ENCODE peak calls at places on chromosomes 2 and 18, in seven cellular contexts. One of them, this sample, is unnamed.
A peak's percentile ranks its signal among the peaks of the same experiment; 100 is the strongest.

GRCh38 chr2:239167011-239167673 is 233.7 kb downstream of the HDAC4 start:
- DNase-seq in activated B cell treated with CpG ODN at 0.5 μM for 24 hours: no peak
- DNase-seq in cardiac muscle cell: no peak
- DNase-seq in A549: no peak
- DNase-seq in progenitor cell of endocrine pancreas: no peak
- DNase-seq in GM12865: no peak
- DNase-seq in HCT116: no peak
- DNase-seq in this sample: no peak

GRCh38 chr18:32438173-32438572 is 32.5 kb downstream of the GAREM1 start:
- DNase-seq in activated B cell treated with CpG ODN at 0.5 μM for 24 hours: no peak
- DNase-seq in cardiac muscle cell: no peak
- DNase-seq in A549: no peak
- DNase-seq in progenitor cell of endocrine pancreas: no peak
- DNase-seq in GM12865: no peak
- DNase-seq in HCT116: no peak
- DNase-seq in this sample: no peak

GRCh38 chr18:71529708-71530303 is 1014.3 kb downstream of the CBLN2 start:
- DNase-seq in activated B cell treated with CpG ODN at 0.5 μM for 24 hours: no peak
- DNase-seq in cardiac muscle cell: peak; percentile 22
- DNase-seq in A549: no peak
- DNase-seq in progenitor cell of endocrine pancreas: no peak
- DNase-seq in GM12865: no peak
- DNase-seq in HCT116: no peak
- DNase-seq in this sample: no peak

GRCh38 chr2:190334479-190335224 is 8.7 kb upstream of the INPP1 start:
- DNase-seq in activated B cell treated with CpG ODN at 0.5 μM for 24 hours: no peak
- DNase-seq in cardiac muscle cell: peak; percentile 50
- DNase-seq in A549: peak; percentile 56
- DNase-seq in progenitor cell of endocrine pancreas: no peak
- DNase-seq in GM12865: no peak
- DNase-seq in HCT116: no peak
- DNase-seq in this sample: no peak

GRCh38 chr18:46028536-46028891 is 43.5 kb downstream of the PSTPIP2 start:
- DNase-seq in activated B cell treated with CpG ODN at 0.5 μM for 24 hours: no peak
- DNase-seq in cardiac muscle cell: no peak
- DNase-seq in A549: no peak
- DNase-seq in progenitor cell of endocrine pancreas: no peak
- DNase-seq in GM12865: no peak
- DNase-seq in HCT116: no peak
- DNase-seq in this sample: no peak

GRCh38 chr18:75625966-75626365 is 198.5 kb upstream of the SMIM21 start:
- DNase-seq in activated B cell treated with CpG ODN at 0.5 μM for 24 hours: no peak
- DNase-seq in cardiac muscle cell: no peak
- DNase-seq in A549: no peak
- DNase-seq in progenitor cell of endocrine pancreas: no peak
- DNase-seq in GM12865: no peak
- DNase-seq in HCT116: no peak
- DNase-seq in this sample: no peak

GRCh38 chr2:62149708-62150107 is 46.2 kb upstream of the B3GNT2 start:
- DNase-seq in activated B cell treated with CpG ODN at 0.5 μM for 24 hours: no peak
- DNase-seq in cardiac muscle cell: peak; percentile 95
- DNase-seq in A549: peak; percentile 6
- DNase-seq in progenitor cell of endocrine pancreas: no peak
- DNase-seq in GM12865: peak; percentile 23
- DNase-seq in HCT116: no peak
- DNase-seq in this sample: no peak

GRCh38 chr2:31037058-31037457 is 101.2 kb downstream of the GALNT14 start:
- DNase-seq in activated B cell treated with CpG ODN at 0.5 μM for 24 hours: no peak
- DNase-seq in cardiac muscle cell: no peak
- DNase-seq in A549: no peak
- DNase-seq in progenitor cell of endocrine pancreas: no peak
- DNase-seq in GM12865: no peak
- DNase-seq in HCT116: no peak
- DNase-seq in this sample: no peak

GRCh38 chr2:40584432-40584831 is 132.5 kb upstream of the SLC8A1 start:
- DNase-seq in activated B cell treated with CpG ODN at 0.5 μM for 24 hours: no peak
- DNase-seq in cardiac muscle cell: no peak
- DNase-seq in A549: no peak
- DNase-seq in progenitor cell of endocrine pancreas: no peak
- DNase-seq in GM12865: no peak
- DNase-seq in HCT116: no peak
- DNase-seq in this sample: no peak

GRCh38 chr18:30889582-30890301 is 152.8 kb downstream of the DSC3 start:
- DNase-seq in activated B cell treated with CpG ODN at 0.5 μM for 24 hours: no peak
- DNase-seq in cardiac muscle cell: peak; percentile 10
- DNase-seq in A549: no peak
- DNase-seq in progenitor cell of endocrine pancreas: no peak
- DNase-seq in GM12865: peak; percentile 1
- DNase-seq in HCT116: peak; percentile 23
- DNase-seq in this sample: no peak

GRCh38 chr18:74468547-74469014 is 11.5 kb upstream of the DIPK1C start:
- DNase-seq in activated B cell treated with CpG ODN at 0.5 μM for 24 hours: no peak
- DNase-seq in cardiac muscle cell: peak; percentile 82
- DNase-seq in A549: no peak
- DNase-seq in progenitor cell of endocrine pancreas: no peak
- DNase-seq in GM12865: no peak
- DNase-seq in HCT116: no peak
- DNase-seq in this sample: no peak

GRCh38 chr2:56448403-56448998 is 264.7 kb downstream of the CCDC85A start:
- DNase-seq in activated B cell treated with CpG ODN at 0.5 μM for 24 hours: no peak
- DNase-seq in cardiac muscle cell: no peak
- DNase-seq in A549: peak; percentile 5
- DNase-seq in progenitor cell of endocrine pancreas: no peak
- DNase-seq in GM12865: no peak
- DNase-seq in HCT116: no peak
- DNase-seq in this sample: no peak

GRCh38 chr2:55954306-55955035 is 30.9 kb upstream of the EFEMP1 start:
- DNase-seq in activated B cell treated with CpG ODN at 0.5 μM for 24 hours: no peak
- DNase-seq in cardiac muscle cell: peak; percentile 88
- DNase-seq in A549: no peak
- DNase-seq in progenitor cell of endocrine pancreas: no peak
- DNase-seq in GM12865: no peak
- DNase-seq in HCT116: no peak
- DNase-seq in this sample: no peak

GRCh38 chr2:105486762-105487141 is 87.9 kb upstream of the FHL2 start:
- DNase-seq in activated B cell treated with CpG ODN at 0.5 μM for 24 hours: no peak
- DNase-seq in cardiac muscle cell: no peak
- DNase-seq in A549: no peak
- DNase-seq in progenitor cell of endocrine pancreas: no peak
- DNase-seq in GM12865: no peak
- DNase-seq in HCT116: no peak
- DNase-seq in this sample: no peak

GRCh38 chr2:161745866-161746614 is 121.8 kb downstream of the SLC4A10 start:
- DNase-seq in activated B cell treated with CpG ODN at 0.5 μM for 24 hours: no peak
- DNase-seq in cardiac muscle cell: no peak
- DNase-seq in A549: no peak
- DNase-seq in progenitor cell of endocrine pancreas: no peak
- DNase-seq in GM12865: no peak
- DNase-seq in HCT116: no peak
- DNase-seq in this sample: no peak

GRCh38 chr2:168355110-168355509 is 101.0 kb upstream of the CERS6 start:
- DNase-seq in activated B cell treated with CpG ODN at 0.5 μM for 24 hours: no peak
- DNase-seq in cardiac muscle cell: no peak
- DNase-seq in A549: no peak
- DNase-seq in progenitor cell of endocrine pancreas: no peak
- DNase-seq in GM12865: no peak
- DNase-seq in HCT116: no peak
- DNase-seq in this sample: no peak

GRCh38 chr2:88144914-88145497 is 17.1 kb upstream of the FABP1 start:
- DNase-seq in activated B cell treated with CpG ODN at 0.5 μM for 24 hours: no peak
- DNase-seq in cardiac muscle cell: no peak
- DNase-seq in A549: no peak
- DNase-seq in progenitor cell of endocrine pancreas: no peak
- DNase-seq in GM12865: no peak
- DNase-seq in HCT116: no peak
- DNase-seq in this sample: no peak

GRCh38 chr2:196086517-196087368 is 18.1 kb upstream of the DNAH7 start:
- DNase-seq in activated B cell treated with CpG ODN at 0.5 μM for 24 hours: no peak
- DNase-seq in cardiac muscle cell: no peak
- DNase-seq in A549: no peak
- DNase-seq in progenitor cell of endocrine pancreas: no peak
- DNase-seq in GM12865: peak; percentile 26
- DNase-seq in HCT116: no peak
- DNase-seq in this sample: no peak

GRCh38 chr2:176139170-176139611 is 9.7 kb downstream of the HOXD8 start:
- DNase-seq in activated B cell treated with CpG ODN at 0.5 μM for 24 hours: no peak
- DNase-seq in cardiac muscle cell: no peak
- DNase-seq in A549: no peak
- DNase-seq in progenitor cell of endocrine pancreas: no peak
- DNase-seq in GM12865: no peak
- DNase-seq in HCT116: no peak
- DNase-seq in this sample: no peak

DNA sequence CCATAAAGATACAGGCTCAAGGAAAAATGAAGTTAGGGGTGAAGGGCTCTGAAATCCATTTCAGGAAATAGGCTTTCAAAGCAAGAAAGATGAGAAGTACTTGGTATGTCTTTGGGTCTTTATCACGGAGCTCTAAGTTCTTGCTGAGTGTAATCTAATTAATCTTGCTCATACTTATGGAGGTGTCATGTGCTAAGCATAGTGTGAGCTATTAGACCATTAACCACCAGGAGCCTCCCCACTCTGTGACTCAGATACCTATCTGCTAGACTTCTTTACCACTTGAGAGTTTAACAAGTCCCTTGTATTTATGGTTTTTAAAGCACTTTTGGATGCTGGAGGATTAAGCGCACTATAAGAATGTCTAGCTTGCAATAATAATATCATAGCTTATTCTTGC is 678.7 kb downstream of the EPHA4 start:
- DNase-seq in activated B cell treated with CpG ODN at 0.5 μM for 24 hours: no peak
- DNase-seq in cardiac muscle cell: no peak
- DNase-seq in A549: no peak
- DNase-seq in progenitor cell of endocrine pancreas: no peak
- DNase-seq in GM12865: no peak
- DNase-seq in HCT116: no peak
- DNase-seq in this sample: no peak
- TF ChIP-seq CTCF in activated B cell treated with CpG ODN at 0.5 μM for 24 hours: no peak
- TF ChIP-seq CTCF in cardiac muscle cell: no peak
- TF ChIP-seq CTCF in A549: no peak
- TF ChIP-seq CTCF in progenitor cell of endocrine pancreas: no peak
- TF ChIP-seq CTCF in GM12865: no peak
- TF ChIP-seq CTCF in HCT116: no peak
- TF ChIP-seq CTCF in this sample: no peak

DNA sequence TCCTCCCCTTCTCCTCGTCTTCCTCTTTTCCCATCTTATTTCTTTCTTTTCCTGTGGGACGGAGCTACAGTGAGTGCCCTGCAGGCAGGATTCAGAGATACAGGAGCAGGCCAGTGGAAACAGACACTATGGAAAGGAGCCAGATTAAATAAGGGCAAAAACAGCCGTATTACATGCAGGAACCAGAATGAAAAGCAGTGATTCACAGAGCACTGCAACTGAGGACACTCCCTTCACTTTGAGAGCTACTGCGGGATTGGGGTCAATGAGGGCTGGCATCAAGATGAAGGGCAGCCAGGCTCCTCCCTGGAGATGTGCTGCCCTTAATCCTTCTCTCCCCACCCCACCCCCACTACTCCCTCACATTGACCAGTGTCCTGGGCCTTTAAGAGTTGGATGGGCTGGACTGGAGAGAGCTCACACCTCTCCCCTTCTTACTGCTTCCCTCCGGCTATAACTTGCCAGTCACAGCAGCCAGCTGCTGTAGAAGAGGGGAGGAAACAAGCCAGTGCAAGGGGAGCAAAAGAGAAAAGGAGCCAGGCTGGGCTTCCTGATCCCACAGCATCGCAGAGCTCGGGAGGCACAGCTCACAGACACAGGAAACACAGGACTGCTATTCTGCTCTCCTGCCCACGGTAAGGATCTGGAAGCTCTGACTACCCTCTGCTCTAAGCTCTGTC is at the start of gene PLCD4:
- DNase-seq in activated B cell treated with CpG ODN at 0.5 μM for 24 hours: no peak
- DNase-seq in cardiac muscle cell: peak; percentile 69
- DNase-seq in A549: no peak
- DNase-seq in progenitor cell of endocrine pancreas: no peak
- DNase-seq in GM12865: no peak
- DNase-seq in HCT116: no peak
- DNase-seq in this sample: no peak
- TF ChIP-seq CTCF in activated B cell treated with CpG ODN at 0.5 μM for 24 hours: no peak
- TF ChIP-seq CTCF in cardiac muscle cell: no peak
- TF ChIP-seq CTCF in A549: no peak
- TF ChIP-seq CTCF in progenitor cell of endocrine pancreas: no peak
- TF ChIP-seq CTCF in GM12865: no peak
- TF ChIP-seq CTCF in HCT116: no peak
- TF ChIP-seq CTCF in this sample: no peak

GRCh38 chr2:182559623-182560022 is 132.8 kb upstream of the PDE1A start:
- DNase-seq in activated B cell treated with CpG ODN at 0.5 μM for 24 hours: no peak
- DNase-seq in cardiac muscle cell: no peak
- DNase-seq in A549: no peak
- DNase-seq in progenitor cell of endocrine pancreas: no peak
- DNase-seq in GM12865: no peak
- DNase-seq in HCT116: peak; percentile 4
- DNase-seq in this sample: no peak

GRCh38 chr2:182558564-182558963 is 131.7 kb upstream of the PDE1A start:
- DNase-seq in activated B cell treated with CpG ODN at 0.5 μM for 24 hours: no peak
- DNase-seq in cardiac muscle cell: no peak
- DNase-seq in A549: no peak
- DNase-seq in progenitor cell of endocrine pancreas: no peak
- DNase-seq in GM12865: no peak
- DNase-seq in HCT116: no peak
- DNase-seq in this sample: no peak

GRCh38 chr2:182550234-182550633 is 123.4 kb upstream of the PDE1A start:
- DNase-seq in activated B cell treated with CpG ODN at 0.5 μM for 24 hours: no peak
- DNase-seq in cardiac muscle cell: no peak
- DNase-seq in A549: no peak
- DNase-seq in progenitor cell of endocrine pancreas: no peak
- DNase-seq in GM12865: no peak
- DNase-seq in HCT116: no peak
- DNase-seq in this sample: no peak

GRCh38 chr2:182553483-182553882 is 126.6 kb upstream of the PDE1A start:
- DNase-seq in activated B cell treated with CpG ODN at 0.5 μM for 24 hours: no peak
- DNase-seq in cardiac muscle cell: no peak
- DNase-seq in A549: no peak
- DNase-seq in progenitor cell of endocrine pancreas: no peak
- DNase-seq in GM12865: peak; percentile 54
- DNase-seq in HCT116: no peak
- DNase-seq in this sample: no peak

DNA sequence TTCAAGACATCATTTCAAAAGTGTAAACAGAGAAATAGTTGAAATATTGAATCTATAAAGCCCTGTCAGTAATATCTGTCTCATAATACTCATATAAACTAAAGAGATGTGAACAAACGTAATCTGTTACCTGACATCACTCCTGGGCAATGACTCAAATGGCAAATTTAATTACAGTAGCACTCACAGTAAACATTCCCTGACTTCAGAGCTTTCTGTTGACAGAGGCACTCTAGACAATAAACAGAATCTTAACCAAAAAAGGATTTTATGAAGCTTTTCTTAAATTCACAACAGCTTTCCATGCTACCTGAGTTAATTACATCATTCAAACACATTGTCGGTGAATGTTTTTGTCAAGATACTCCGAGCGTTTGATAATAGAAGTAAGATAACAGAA is 128.1 kb upstream of the PDE1A start:
- DNase-seq in activated B cell treated with CpG ODN at 0.5 μM for 24 hours: no peak
- DNase-seq in cardiac muscle cell: no peak
- DNase-seq in A549: no peak
- DNase-seq in progenitor cell of endocrine pancreas: no peak
- DNase-seq in GM12865: no peak
- DNase-seq in HCT116: no peak
- DNase-seq in this sample: no peak
- TF ChIP-seq CTCF in activated B cell treated with CpG ODN at 0.5 μM for 24 hours: no peak
- TF ChIP-seq CTCF in cardiac muscle cell: no peak
- TF ChIP-seq CTCF in A549: no peak
- TF ChIP-seq CTCF in progenitor cell of endocrine pancreas: no peak
- TF ChIP-seq CTCF in GM12865: no peak
- TF ChIP-seq CTCF in HCT116: no peak
- TF ChIP-seq CTCF in this sample: no peak

GRCh38 chr2:9777081-9777480 is 66.2 kb upstream of the TAF1B start:
- DNase-seq in activated B cell treated with CpG ODN at 0.5 μM for 24 hours: no peak
- DNase-seq in cardiac muscle cell: no peak
- DNase-seq in A549: no peak
- DNase-seq in progenitor cell of endocrine pancreas: no peak
- DNase-seq in GM12865: no peak
- DNase-seq in HCT116: no peak
- DNase-seq in this sample: no peak
- TF ChIP-seq CTCF in activated B cell treated with CpG ODN at 0.5 μM for 24 hours: no peak
- TF ChIP-seq CTCF in cardiac muscle cell: no peak
- TF ChIP-seq CTCF in A549: no peak
- TF ChIP-seq CTCF in progenitor cell of endocrine pancreas: no peak
- TF ChIP-seq CTCF in GM12865: no peak
- TF ChIP-seq CTCF in HCT116: no peak
- TF ChIP-seq CTCF in this sample: no peak

This sample was measured in natural killer cell.